ENCODE peak calls at places on chromosomes 6 and 20, in five cellular contexts. One of them, this sample, is unnamed.

GRCh38 chr6:45801471-45802289 is 214.0 kb downstream of the CLIC5 start:
- DNase-seq in left lung: no peak
- DNase-seq in tibial nerve: no peak
- DNase-seq in PC-9: no peak
- DNase-seq in SK-N-SH: no peak
- DNase-seq in this sample: no peak

GRCh38 chr6:111850288-111850937 is 22.8 kb downstream of the FYN start:
- DNase-seq in left lung: no peak
- DNase-seq in tibial nerve: no peak
- DNase-seq in PC-9: no peak
- DNase-seq in SK-N-SH: no peak
- DNase-seq in this sample: no peak

GRCh38 chr6:150494236-150494635 is 105.4 kb upstream of the PLEKHG1 start:
- DNase-seq in left lung: no peak
- DNase-seq in tibial nerve: peak; percentile 38
- DNase-seq in PC-9: no peak
- DNase-seq in SK-N-SH: no peak
- DNase-seq in this sample: no peak

GRCh38 chr6:148829415-148830101 is 82.7 kb downstream of the UST start:
- DNase-seq in left lung: no peak
- DNase-seq in tibial nerve: no peak
- DNase-seq in PC-9: no peak
- DNase-seq in SK-N-SH: no peak
- DNase-seq in this sample: no peak

GRCh38 chr6:166542580-166542912 is 43.9 kb downstream of the RAMACL start:
- DNase-seq in left lung: no peak
- DNase-seq in tibial nerve: no peak
- DNase-seq in PC-9: peak; percentile 63
- DNase-seq in SK-N-SH: no peak
- DNase-seq in this sample: no peak

GRCh38 chr6:79432726-79433125 is 104.5 kb downstream of the LCA5 start:
- DNase-seq in left lung: no peak
- DNase-seq in tibial nerve: no peak
- DNase-seq in PC-9: no peak
- DNase-seq in SK-N-SH: no peak
- DNase-seq in this sample: no peak

GRCh38 chr20:40856653-40857052 is 167.6 kb upstream of the MAFB start:
- DNase-seq in left lung: no peak
- DNase-seq in tibial nerve: no peak
- DNase-seq in PC-9: no peak
- DNase-seq in SK-N-SH: no peak
- DNase-seq in this sample: no peak

GRCh38 chr6:50610562-50610961 is 102.8 kb upstream of the TFAP2D start:
- DNase-seq in left lung: no peak
- DNase-seq in tibial nerve: no peak
- DNase-seq in PC-9: no peak
- DNase-seq in SK-N-SH: peak; percentile 13
- DNase-seq in this sample: no peak

GRCh38 chr20:50470249-50470858 is 39.8 kb upstream of the PTPN1 start:
- DNase-seq in left lung: no peak
- DNase-seq in tibial nerve: no peak
- DNase-seq in PC-9: no peak
- DNase-seq in SK-N-SH: no peak
- DNase-seq in this sample: no peak

GRCh38 chr20:4811661-4812181 is 90.0 kb downstream of the PRND start:
- DNase-seq in left lung: peak; percentile 90
- DNase-seq in tibial nerve: peak; percentile 65
- DNase-seq in PC-9: no peak
- DNase-seq in SK-N-SH: no peak
- DNase-seq in this sample: peak; percentile 58

GRCh38 chr6:53342210-53342609 is 6.5 kb downstream of the ELOVL5 start:
- DNase-seq in left lung: no peak
- DNase-seq in tibial nerve: no peak
- DNase-seq in PC-9: no peak
- DNase-seq in SK-N-SH: no peak
- DNase-seq in this sample: no peak

GRCh38 chr20:63234693-63235398 is 859 bp upstream of the BIRC7 start:
- DNase-seq in left lung: no peak
- DNase-seq in tibial nerve: no peak
- DNase-seq in PC-9: peak; percentile 65
- DNase-seq in SK-N-SH: no peak
- DNase-seq in this sample: no peak

GRCh38 chr20:51884561-51884960 is 82.2 kb upstream of the SALL4 start:
- DNase-seq in left lung: no peak
- DNase-seq in tibial nerve: no peak
- DNase-seq in PC-9: no peak
- DNase-seq in SK-N-SH: no peak
- DNase-seq in this sample: no peak

GRCh38 chr6:38350882-38351281 is 288.8 kb downstream of the BTBD9 start:
- DNase-seq in left lung: no peak
- DNase-seq in tibial nerve: no peak
- DNase-seq in PC-9: no peak
- DNase-seq in SK-N-SH: no peak
- DNase-seq in this sample: no peak

GRCh38 chr20:18364768-18365167 is 76.4 kb downstream of the ZNF133 start:
- DNase-seq in left lung: no peak
- DNase-seq in tibial nerve: no peak
- DNase-seq in PC-9: no peak
- DNase-seq in SK-N-SH: no peak
- DNase-seq in this sample: no peak

GRCh38 chr6:31729979-31730630 is 1.0 kb upstream of the DDAH2 start:
- DNase-seq in left lung: peak; percentile 93
- DNase-seq in tibial nerve: peak; percentile 93
- DNase-seq in PC-9: peak; percentile 81
- DNase-seq in SK-N-SH: peak; percentile 96
- DNase-seq in this sample: peak; percentile 49

GRCh38 chr20:48538058-48538825 is 289.6 kb downstream of the PREX1 start:
- DNase-seq in left lung: no peak
- DNase-seq in tibial nerve: no peak
- DNase-seq in PC-9: peak; percentile 94
- DNase-seq in SK-N-SH: no peak
- DNase-seq in this sample: no peak

GRCh38 chr6:141260627-141261015 is 872.1 kb upstream of the GJE1 start:
- DNase-seq in left lung: peak; percentile 59
- DNase-seq in tibial nerve: no peak
- DNase-seq in PC-9: no peak
- DNase-seq in SK-N-SH: no peak
- DNase-seq in this sample: no peak

GRCh38 chr6:11771473-11772048 is 7.0 kb downstream of the ADTRP start:
- DNase-seq in left lung: no peak
- DNase-seq in tibial nerve: no peak
- DNase-seq in PC-9: no peak
- DNase-seq in SK-N-SH: no peak
- DNase-seq in this sample: no peak

GRCh38 chr6:112007805-112008204 is 46.1 kb upstream of the CCN6 start:
- DNase-seq in left lung: no peak
- DNase-seq in tibial nerve: peak; percentile 37
- DNase-seq in PC-9: no peak
- DNase-seq in SK-N-SH: no peak
- DNase-seq in this sample: no peak

GRCh38 chr6:14294270-14294951 is 176.8 kb downstream of the CD83 start:
- DNase-seq in left lung: no peak
- DNase-seq in tibial nerve: no peak
- DNase-seq in PC-9: no peak
- DNase-seq in SK-N-SH: no peak
- DNase-seq in this sample: no peak

GRCh38 chr6:138493413-138493812 is 5.9 kb downstream of the NHSL1 start:
- DNase-seq in left lung: no peak
- DNase-seq in tibial nerve: no peak
- DNase-seq in PC-9: peak; percentile 31
- DNase-seq in SK-N-SH: no peak
- DNase-seq in this sample: no peak

GRCh38 chr6:13427838-13428527 is 59.4 kb downstream of the GFOD1 start:
- DNase-seq in left lung: no peak
- DNase-seq in tibial nerve: no peak
- DNase-seq in PC-9: no peak
- DNase-seq in SK-N-SH: no peak
- DNase-seq in this sample: no peak

GRCh38 chr20:15252289-15252688 is 914.9 kb upstream of the FLRT3 start:
- DNase-seq in left lung: no peak
- DNase-seq in tibial nerve: no peak
- DNase-seq in PC-9: no peak
- DNase-seq in SK-N-SH: no peak
- DNase-seq in this sample: no peak

GRCh38 chr6:107735906-107736635 is 88.0 kb downstream of the SCML4 start:
- DNase-seq in left lung: no peak
- DNase-seq in tibial nerve: no peak
- DNase-seq in PC-9: no peak
- DNase-seq in SK-N-SH: no peak
- DNase-seq in this sample: no peak

GRCh38 chr20:3646651-3647050 is 16.5 kb downstream of the GFRA4 start:
- DNase-seq in left lung: no peak
- DNase-seq in tibial nerve: no peak
- DNase-seq in PC-9: no peak
- DNase-seq in SK-N-SH: no peak
- DNase-seq in this sample: no peak

GRCh38 chr6:64062960-64063683 is 427.5 kb downstream of the PHF3 start:
- DNase-seq in left lung: no peak
- DNase-seq in tibial nerve: no peak
- DNase-seq in PC-9: no peak
- DNase-seq in SK-N-SH: no peak
- DNase-seq in this sample: no peak

GRCh38 chr6:157651731-157652490 is 171.1 kb upstream of the SNX9 start:
- DNase-seq in left lung: no peak
- DNase-seq in tibial nerve: no peak
- DNase-seq in PC-9: no peak
- DNase-seq in SK-N-SH: no peak
- DNase-seq in this sample: no peak

GRCh38 chr20:38065764-38066375 is 32.3 kb downstream of the RPRD1B start:
- DNase-seq in left lung: no peak
- DNase-seq in tibial nerve: no peak
- DNase-seq in PC-9: no peak
- DNase-seq in SK-N-SH: no peak
- DNase-seq in this sample: no peak

GRCh38 chr6:87917861-87918260 is 129.8 kb upstream of the SPACA1 start:
- DNase-seq in left lung: no peak
- DNase-seq in tibial nerve: no peak
- DNase-seq in PC-9: no peak
- DNase-seq in SK-N-SH: no peak
- DNase-seq in this sample: no peak

GRCh38 chr6:44238687-44239350 is 8.1 kb upstream of the HSP90AB1 start:
- DNase-seq in left lung: no peak
- DNase-seq in tibial nerve: no peak
- DNase-seq in PC-9: no peak
- DNase-seq in SK-N-SH: no peak
- DNase-seq in this sample: no peak

GRCh38 chr20:2752631-2753455 is 47.6 kb downstream of the CPXM1 start:
- DNase-seq in left lung: peak; percentile 83
- DNase-seq in tibial nerve: no peak
- DNase-seq in PC-9: peak; percentile 42
- DNase-seq in SK-N-SH: no peak
- DNase-seq in this sample: peak; percentile 30

GRCh38 chr20:57695012-57695411 is 14.8 kb downstream of the PMEPA1 start:
- DNase-seq in left lung: peak; percentile 86
- DNase-seq in tibial nerve: no peak
- DNase-seq in PC-9: peak; percentile 98
- DNase-seq in SK-N-SH: no peak
- DNase-seq in this sample: no peak

GRCh38 chr6:125552819-125553218 is 196.6 kb upstream of the HEY2 start:
- DNase-seq in left lung: no peak
- DNase-seq in tibial nerve: no peak
- DNase-seq in PC-9: no peak
- DNase-seq in SK-N-SH: no peak
- DNase-seq in this sample: no peak

GRCh38 chr20:26324177-26324576 is 627.5 kb upstream of the ZNF337 start:
- DNase-seq in left lung: no peak
- DNase-seq in tibial nerve: no peak
- DNase-seq in PC-9: no peak
- DNase-seq in SK-N-SH: no peak
- DNase-seq in this sample: no peak
- H3K9me3 ChIP-seq in left lung: no peaks in the 10 kb centered on the region
- H3K9me3 ChIP-seq in tibial nerve: no peaks in the 10 kb centered on the region
- H3K9me3 ChIP-seq in PC-9: no peaks in the 10 kb centered on the region
- H3K9me3 ChIP-seq in SK-N-SH: no peaks in the 10 kb centered on the region
- H3K9me3 ChIP-seq in this sample: no peaks in the 10 kb centered on the region

GRCh38 chr6:78150425-78150824 is 497.6 kb downstream of the MEI4 start:
- DNase-seq in left lung: no peak
- DNase-seq in tibial nerve: no peak
- DNase-seq in PC-9: no peak
- DNase-seq in SK-N-SH: no peak
- DNase-seq in this sample: no peak
- H3K9me3 ChIP-seq in left lung: no peaks in the 10 kb centered on the region
- H3K9me3 ChIP-seq in tibial nerve: peaks cover 4% of the 10 kb centered on the region
- H3K9me3 ChIP-seq in PC-9: no peaks in the 10 kb centered on the region
- H3K9me3 ChIP-seq in SK-N-SH: no peaks in the 10 kb centered on the region
- H3K9me3 ChIP-seq in this sample: no peaks in the 10 kb centered on the region

GRCh38 chr6:83114164-83114563 is 46.7 kb downstream of the DOP1A start:
- DNase-seq in left lung: no peak
- DNase-seq in tibial nerve: no peak
- DNase-seq in PC-9: no peak
- DNase-seq in SK-N-SH: no peak
- DNase-seq in this sample: no peak

GRCh38 chr6:83117802-83118201 is 50.3 kb downstream of the DOP1A start:
- DNase-seq in left lung: no peak
- DNase-seq in tibial nerve: no peak
- DNase-seq in PC-9: no peak
- DNase-seq in SK-N-SH: no peak
- DNase-seq in this sample: no peak

GRCh38 chr6:83108378-83108777 is 40.9 kb downstream of the DOP1A start:
- DNase-seq in left lung: no peak
- DNase-seq in tibial nerve: no peak
- DNase-seq in PC-9: no peak
- DNase-seq in SK-N-SH: no peak
- DNase-seq in this sample: no peak

DNA sequence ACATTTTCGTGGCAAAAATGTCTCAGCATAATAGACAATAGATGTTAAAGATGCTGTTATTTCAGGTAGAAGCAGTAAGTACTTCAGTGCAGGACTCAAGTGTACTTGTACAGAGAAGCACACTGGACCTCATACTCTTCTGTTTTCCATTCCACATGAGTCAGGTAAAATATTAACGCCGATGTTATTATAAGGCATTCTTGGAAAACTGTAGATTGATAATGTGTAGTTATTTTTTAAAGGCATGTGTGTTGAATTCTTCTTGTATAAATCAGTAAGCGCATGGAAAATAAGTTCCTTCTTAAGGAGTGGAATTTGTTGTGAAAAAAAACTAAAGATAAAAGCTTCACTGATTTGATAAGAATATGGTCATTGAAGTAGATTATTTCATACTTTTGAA is 45.8 kb downstream of the DOP1A start:
- DNase-seq in left lung: no peak
- DNase-seq in tibial nerve: no peak
- DNase-seq in PC-9: no peak
- DNase-seq in SK-N-SH: no peak
- DNase-seq in this sample: no peak
- H3K9me3 ChIP-seq in left lung: no peaks in the 10 kb centered on the region
- H3K9me3 ChIP-seq in tibial nerve: no peaks in the 10 kb centered on the region
- H3K9me3 ChIP-seq in PC-9: no peaks in the 10 kb centered on the region
- H3K9me3 ChIP-seq in SK-N-SH: no peaks in the 10 kb centered on the region
- H3K9me3 ChIP-seq in this sample: no peaks in the 10 kb centered on the region

DNA sequence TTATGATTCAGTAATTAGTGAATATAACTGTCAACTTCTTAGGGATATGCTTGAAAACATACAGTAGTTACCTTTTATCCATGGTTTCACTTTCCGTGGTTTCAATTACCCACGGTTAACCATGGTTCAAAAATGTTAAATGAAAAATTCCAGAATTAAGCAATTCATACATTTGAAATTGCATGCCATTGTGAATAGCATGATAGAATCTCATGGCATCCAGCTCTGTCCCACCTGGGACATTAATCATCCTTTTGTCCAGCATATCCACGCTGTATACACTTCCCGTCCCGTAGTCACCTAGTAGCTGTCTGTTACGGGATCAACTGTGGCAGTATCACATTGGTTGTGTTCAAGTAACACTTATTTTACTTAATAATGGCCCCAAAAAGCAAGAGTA is 781.7 kb upstream of the CITED2 start:
- DNase-seq in left lung: no peak
- DNase-seq in tibial nerve: no peak
- DNase-seq in PC-9: no peak
- DNase-seq in SK-N-SH: no peak
- DNase-seq in this sample: no peak
- H3K9me3 ChIP-seq in left lung: no peaks in the 10 kb centered on the region
- H3K9me3 ChIP-seq in tibial nerve: peaks cover 8% of the 10 kb centered on the region
- H3K9me3 ChIP-seq in PC-9: no peaks in the 10 kb centered on the region
- H3K9me3 ChIP-seq in SK-N-SH: no peaks in the 10 kb centered on the region
- H3K9me3 ChIP-seq in this sample: no peaks in the 10 kb centered on the region

This sample was measured in T-helper 17 cell.